ENCODE peak calls at places on chromosomes 16 and 17, in eight cellular contexts. One of them, this sample, is unnamed.

GRCh38 chr17:79981661-79982101 is 54.0 kb downstream of the TBC1D16 start:
- DNase-seq in cardiac septum: peak
- DNase-seq in effector CD4-positive, alpha-beta T cell: no peak
- DNase-seq in small intestine: no peak
- DNase-seq in NCI-H1092 treated with DMSO at 0.1 percent for 48 hours: no peak
- DNase-seq in HFFc6: no peak
- DNase-seq in omental fat pad: no peak
- DNase-seq in non-pigmented ciliary epithelial cell: no peak
- DNase-seq in this sample: no peak

GRCh38 chr17:38565853-38566665 is 39.7 kb downstream of the SRCIN1 start:
- DNase-seq in cardiac septum: no peak
- DNase-seq in effector CD4-positive, alpha-beta T cell: no peak
- DNase-seq in small intestine: no peak
- DNase-seq in NCI-H1092 treated with DMSO at 0.1 percent for 48 hours: no peak
- DNase-seq in HFFc6: no peak
- DNase-seq in omental fat pad: no peak
- DNase-seq in non-pigmented ciliary epithelial cell: no peak
- DNase-seq in this sample: no peak

GRCh38 chr16:21590287-21590686 is 9.1 kb upstream of the METTL9 start:
- DNase-seq in cardiac septum: no peak
- DNase-seq in effector CD4-positive, alpha-beta T cell: no peak
- DNase-seq in small intestine: no peak
- DNase-seq in NCI-H1092 treated with DMSO at 0.1 percent for 48 hours: no peak
- DNase-seq in HFFc6: peak
- DNase-seq in omental fat pad: no peak
- DNase-seq in non-pigmented ciliary epithelial cell: no peak
- DNase-seq in this sample: no peak

GRCh38 chr17:79531696-79532095 is 79.2 kb downstream of the RBFOX3 start:
- DNase-seq in cardiac septum: no peak
- DNase-seq in effector CD4-positive, alpha-beta T cell: no peak
- DNase-seq in small intestine: no peak
- DNase-seq in NCI-H1092 treated with DMSO at 0.1 percent for 48 hours: no peak
- DNase-seq in HFFc6: no peak
- DNase-seq in omental fat pad: no peak
- DNase-seq in non-pigmented ciliary epithelial cell: no peak
- DNase-seq in this sample: no peak

GRCh38 chr17:47907932-47908562 is 12.0 kb downstream of the SP2 start:
- DNase-seq in cardiac septum: no peak
- DNase-seq in effector CD4-positive, alpha-beta T cell: no peak
- DNase-seq in small intestine: peak
- DNase-seq in NCI-H1092 treated with DMSO at 0.1 percent for 48 hours: no peak
- DNase-seq in HFFc6: no peak
- DNase-seq in omental fat pad: no peak
- DNase-seq in non-pigmented ciliary epithelial cell: no peak
- DNase-seq in this sample: no peak

GRCh38 chr16:58605562-58605961 is 24.1 kb downstream of the CNOT1 start:
- DNase-seq in cardiac septum: no peak
- DNase-seq in effector CD4-positive, alpha-beta T cell: no peak
- DNase-seq in small intestine: no peak
- DNase-seq in NCI-H1092 treated with DMSO at 0.1 percent for 48 hours: no peak
- DNase-seq in HFFc6: no peak
- DNase-seq in omental fat pad: no peak
- DNase-seq in non-pigmented ciliary epithelial cell: no peak
- DNase-seq in this sample: no peak

GRCh38 chr16:47072158-47072557 is 71.6 kb downstream of the NETO2 start:
- DNase-seq in cardiac septum: no peak
- DNase-seq in effector CD4-positive, alpha-beta T cell: no peak
- DNase-seq in small intestine: no peak
- DNase-seq in NCI-H1092 treated with DMSO at 0.1 percent for 48 hours: no peak
- DNase-seq in HFFc6: no peak
- DNase-seq in omental fat pad: no peak
- DNase-seq in non-pigmented ciliary epithelial cell: no peak
- DNase-seq in this sample: no peak

GRCh38 chr17:56756536-56756935 is 77.2 kb downstream of the C17orf67 start:
- DNase-seq in cardiac septum: no peak
- DNase-seq in effector CD4-positive, alpha-beta T cell: no peak
- DNase-seq in small intestine: no peak
- DNase-seq in NCI-H1092 treated with DMSO at 0.1 percent for 48 hours: no peak
- DNase-seq in HFFc6: peak
- DNase-seq in omental fat pad: no peak
- DNase-seq in non-pigmented ciliary epithelial cell: peak
- DNase-seq in this sample: no peak

GRCh38 chr17:72516772-72517399 is 396.1 kb downstream of the SOX9 start:
- DNase-seq in cardiac septum: no peak
- DNase-seq in effector CD4-positive, alpha-beta T cell: no peak
- DNase-seq in small intestine: no peak
- DNase-seq in NCI-H1092 treated with DMSO at 0.1 percent for 48 hours: peak
- DNase-seq in HFFc6: no peak
- DNase-seq in omental fat pad: no peak
- DNase-seq in non-pigmented ciliary epithelial cell: no peak
- DNase-seq in this sample: no peak

GRCh38 chr16:5551909-5552308 is 454.3 kb upstream of the EEF2KMT start:
- DNase-seq in cardiac septum: no peak
- DNase-seq in effector CD4-positive, alpha-beta T cell: no peak
- DNase-seq in small intestine: no peak
- DNase-seq in NCI-H1092 treated with DMSO at 0.1 percent for 48 hours: no peak
- DNase-seq in HFFc6: peak
- DNase-seq in omental fat pad: no peak
- DNase-seq in non-pigmented ciliary epithelial cell: peak
- DNase-seq in this sample: no peak

GRCh38 chr17:43597624-43598358 is 51.7 kb upstream of the ETV4 start:
- DNase-seq in cardiac septum: no peak
- DNase-seq in effector CD4-positive, alpha-beta T cell: no peak
- DNase-seq in small intestine: no peak
- DNase-seq in NCI-H1092 treated with DMSO at 0.1 percent for 48 hours: no peak
- DNase-seq in HFFc6: no peak
- DNase-seq in omental fat pad: no peak
- DNase-seq in non-pigmented ciliary epithelial cell: no peak
- DNase-seq in this sample: no peak

GRCh38 chr17:7393613-7394451 is 493 bp downstream of the PLSCR3 start:
- DNase-seq in cardiac septum: no peak
- DNase-seq in effector CD4-positive, alpha-beta T cell: peak
- DNase-seq in small intestine: peak
- DNase-seq in NCI-H1092 treated with DMSO at 0.1 percent for 48 hours: peak
- DNase-seq in HFFc6: no peak
- DNase-seq in omental fat pad: no peak
- DNase-seq in non-pigmented ciliary epithelial cell: no peak
- DNase-seq in this sample: no peak